ENCODE peak calls at places on chromosomes 1 and 21, in seven cellular contexts. A is right cardiac atrium, B is heart right ventricle, T is psoas muscle, G is colonic mucosa, R is left ventricle myocardium inferior, M is foreskin keratinocyte. S is an unnamed sample. For H3K4me1, the result is how much of the 10 kb centered on the place peaks cover.

GRCh38 chr1:11615109-11615508 is 39.1 kb downstream of the FBXO2 start:
- DNase-seq in A (peak), B (no peak), T (no peak), G (no peak), R (no peak), M (no peak), S (no peak)

GRCh38 chr1:147492207-147492606 is 49.1 kb upstream of the BCL9 start:
- DNase-seq in A (no peak), B (no peak), T (no peak), G (no peak), R (no peak), M (no peak), S (no peak)

GRCh38 chr1:114032271-114033218 is 53.3 kb downstream of the OLFML3 start:
- DNase-seq in A (no peak), B (no peak), T (no peak), G (no peak), R (no peak), M (peak), S (no peak)

GRCh38 chr1:84907095-84907827 is 14.3 kb upstream of the LPAR3 start:
- DNase-seq in A (no peak), B (no peak), T (no peak), G (no peak), R (no peak), M (peak), S (no peak)

GRCh38 chr1:55636691-55637090 is 421.5 kb upstream of the USP24 start:
- DNase-seq in A (no peak), B (no peak), T (no peak), G (no peak), R (no peak), M (peak), S (no peak)

GRCh38 chr1:225343618-225344017 is 84.2 kb downstream of the LBR start:
- DNase-seq in A (no peak), B (no peak), T (no peak), G (no peak), R (no peak), M (peak), S (no peak)

GRCh38 chr21:42096593-42096992 is 25.5 kb downstream of the UMODL1 start:
- DNase-seq in A (peak), B (no peak), T (no peak), G (no peak), R (no peak), M (no peak), S (no peak)

GRCh38 chr1:151825204-151825603 is 6.4 kb downstream of the RORC start:
- DNase-seq in A (no peak), B (no peak), T (peak), G (no peak), R (no peak), M (no peak), S (no peak)

GRCh38 chr1:217135987-217136894 is 413.0 kb upstream of the ESRRG start:
- DNase-seq in A (no peak), B (peak), T (no peak), G (no peak), R (no peak), M (no peak), S (no peak)

GRCh38 chr21:41660748-41661147 is 106.1 kb downstream of the RIPK4 start:
- DNase-seq in A (no peak), B (no peak), T (no peak), G (no peak), R (no peak), M (no peak), S (no peak)

GRCh38 chr1:23083714-23084480 is 64.6 kb downstream of the KDM1A start:
- DNase-seq in A (peak), B (peak), T (peak), G (no peak), R (peak), M (no peak), S (no peak)

DNA sequence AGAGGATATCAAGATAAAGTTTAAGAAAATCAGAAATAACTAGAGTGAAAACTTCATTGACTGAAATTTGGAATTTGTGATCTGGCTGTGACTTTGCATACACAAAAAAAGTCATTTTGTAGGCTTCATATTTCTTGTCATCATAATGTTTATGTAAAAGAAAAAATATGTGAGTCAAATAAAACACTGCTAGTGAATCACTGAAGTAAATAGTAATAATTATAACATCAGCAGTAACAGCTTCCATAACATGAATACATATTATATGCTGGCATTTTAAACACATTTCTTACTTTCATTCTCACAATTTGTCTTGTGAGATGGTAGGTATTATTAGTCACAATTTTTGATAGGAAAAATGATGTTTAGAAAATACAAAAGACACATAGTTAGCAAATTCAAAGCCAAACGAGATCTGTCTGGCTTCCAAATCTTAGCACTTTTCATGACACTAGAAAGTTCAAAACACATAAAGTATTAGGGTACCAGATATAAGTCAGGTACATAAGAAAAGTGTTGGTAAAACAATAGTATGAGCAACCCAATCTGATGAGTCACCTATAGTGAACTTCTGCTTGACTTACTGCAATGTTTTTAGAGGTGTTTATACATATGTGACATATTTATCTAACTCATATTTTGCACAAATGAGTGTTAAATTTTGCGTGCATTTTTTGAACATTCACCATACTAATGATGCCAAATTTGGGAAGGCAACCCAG is 241.0 kb upstream of the SNX7 start:
- DNase-seq in A (no peak), B (no peak), T (no peak), G (no peak), R (no peak), M (peak), S (no peak)
- H3K4me1 ChIP-seq in A (under half), B (under half), T (under half), G (under half), R (under half), M (under half), S (under half)

DNA sequence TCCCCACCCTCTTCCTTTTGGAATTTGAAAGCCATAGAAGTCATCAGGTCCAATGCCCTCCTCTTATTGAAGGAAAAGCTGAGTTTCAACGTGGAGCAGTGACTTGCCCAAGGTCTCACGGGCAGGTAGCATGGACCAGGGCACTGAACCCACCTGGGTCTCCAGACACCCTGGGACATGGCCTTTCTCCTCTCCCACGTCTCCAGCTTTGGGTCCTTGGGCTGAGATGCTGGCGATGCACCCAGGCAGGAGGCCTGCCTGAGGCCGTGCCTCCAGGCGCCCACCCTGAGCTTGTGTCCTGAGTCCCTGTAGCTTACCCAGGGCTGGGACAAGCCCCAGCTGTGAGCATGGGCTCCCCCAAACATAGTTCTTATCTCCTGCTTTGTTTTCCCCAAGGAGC is 21.4 kb downstream of the LDLRAP1 start:
- DNase-seq in A (no peak), B (no peak), T (no peak), G (no peak), R (no peak), M (no peak), S (no peak)
- H3K4me1 ChIP-seq in A (under half), B (half or more), T (half or more), G (under half), R (half or more), M (under half), S (under half)

DNA sequence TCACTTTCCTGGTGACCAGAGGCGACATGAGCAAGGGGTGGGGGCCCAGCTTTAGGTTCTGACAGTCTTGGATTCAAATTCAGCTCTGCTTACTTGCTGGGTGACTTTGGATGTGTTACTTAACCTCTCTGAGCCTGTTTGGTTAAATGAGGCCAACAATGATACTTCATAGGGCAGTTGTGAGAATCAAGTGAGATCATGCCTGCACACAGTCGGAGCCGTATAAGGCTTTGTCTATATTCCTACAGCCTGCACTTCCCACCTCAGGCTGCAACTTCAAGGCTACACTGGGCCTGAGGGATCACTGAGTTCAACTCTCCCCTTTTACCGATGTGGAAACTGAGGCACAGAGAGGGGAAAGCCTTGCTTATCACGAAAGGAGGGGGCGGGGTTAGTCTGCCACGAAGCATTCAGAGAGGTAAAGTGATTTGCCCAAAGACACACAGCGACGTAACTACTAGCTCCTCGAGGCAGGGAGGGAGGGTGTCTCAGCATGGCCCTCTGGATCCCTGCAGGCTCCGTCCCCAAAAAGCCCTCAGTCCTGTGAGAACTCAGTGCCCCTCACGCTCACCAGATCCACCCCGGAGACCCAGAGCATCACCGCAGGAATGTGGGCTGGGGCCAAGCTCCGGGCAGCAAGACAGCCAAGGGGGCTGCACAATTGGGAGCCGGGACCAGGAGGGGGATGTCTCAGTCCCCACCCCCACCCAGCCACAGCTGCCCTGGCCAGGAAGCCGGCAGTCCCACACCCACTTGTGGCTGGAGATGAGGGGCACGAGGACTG is 25.0 kb downstream of the SDC3 start:
- DNase-seq in A (peak), B (no peak), T (no peak), G (no peak), R (no peak), M (no peak), S (no peak)
- H3K4me1 ChIP-seq in A (under half), B (under half), T (under half), G (under half), R (under half), M (under half), S (under half)

GRCh38 chr1:154956557-154956956 is 658 bp upstream of the PBXIP1 start:
- DNase-seq in A (no peak), B (no peak), T (peak), G (peak), R (peak), M (no peak), S (no peak)
- H3K4me1 ChIP-seq in A (under half), B (half or more), T (half or more), G (under half), R (half or more), M (under half), S (under half)

GRCh38 chr1:34762474-34763141 is 3.1 kb downstream of the GJB4 start:
- DNase-seq in A (no peak), B (no peak), T (no peak), G (no peak), R (no peak), M (peak), S (no peak)
- H3K4me1 ChIP-seq in A (under half), B (under half), T (under half), G (under half), R (under half), M (under half), S (under half)